ENCODE peak calls at places on chromosome 7, in eight cellular contexts. S is Peyer's patch, I is colonic mucosa, P is A549, A is PC-3, L is cardiac muscle cell, H is left ventricle myocardium inferior, B is lower leg skin. E is an unnamed sample.

GRCh38 chr7:105648561-105649401 is 67.5 kb upstream of the EFCAB10 start:
- DNase-seq in A (peak; percentile 99), L (no peak), S (no peak), I (peak; percentile 57), H (no peak), P (peak; percentile 78), B (no peak), E (no peak)

GRCh38 chr7:82443044-82443800 is at the start of gene CACNA2D1:
- DNase-seq in L (peak; percentile 79), B (peak; percentile 85), I (peak; percentile 18), H (peak; percentile 52), P (no peak), S (peak; percentile 51), A (no peak), E (no peak)

GRCh38 chr7:98265841-98266271 is 13.8 kb upstream of the TECPR1 start:
- DNase-seq in P (no peak), S (no peak), H (no peak), L (no peak), A (no peak), B (no peak), I (no peak), E (no peak)

GRCh38 chr7:38880454-38880853 is 28.5 kb downstream of the VPS41 start:
- DNase-seq in H (no peak), P (no peak), I (no peak), L (no peak), S (no peak), B (no peak), A (no peak), E (no peak)

GRCh38 chr7:133633055-133633454 is 380.2 kb downstream of the EXOC4 start:
- DNase-seq in S (no peak), B (no peak), A (peak; percentile 80), H (no peak), I (no peak), P (no peak), L (no peak), E (no peak)

GRCh38 chr7:95104739-95105138 is 197.3 kb downstream of the PPP1R9A start:
- DNase-seq in I (no peak), L (no peak), B (no peak), A (peak; percentile 76), S (no peak), H (no peak), P (peak; percentile 42), E (no peak)

GRCh38 chr7:138898255-138898654 is 82.9 kb downstream of the KIAA1549 start:
- DNase-seq in H (no peak), L (no peak), B (no peak), S (no peak), I (no peak), A (peak; percentile 84), P (no peak), E (no peak)

GRCh38 chr7:158602905-158603772 is 15.5 kb upstream of the PTPRN2 start:
- DNase-seq in S (no peak), B (peak; percentile 21), A (no peak), H (no peak), I (no peak), P (peak; percentile 29), L (no peak), E (no peak)

GRCh38 chr7:25790261-25790660 is 361.7 kb upstream of the NFE2L3 start:
- DNase-seq in A (no peak), H (no peak), B (no peak), L (no peak), S (no peak), I (no peak), P (no peak), E (no peak)

GRCh38 chr7:96067321-96067720 is 254.6 kb downstream of the SLC25A13 start:
- DNase-seq in L (no peak), I (no peak), S (no peak), B (no peak), P (no peak), A (peak; percentile 49), H (no peak), E (no peak)

GRCh38 chr7:131620673-131621609 is 64.5 kb upstream of the PODXL start:
- DNase-seq in P (no peak), H (no peak), S (no peak), B (no peak), L (no peak), A (no peak), I (no peak), E (no peak)

GRCh38 chr7:139658919-139659675 is 118.7 kb downstream of the HIPK2 start:
- DNase-seq in H (no peak), P (no peak), A (no peak), B (no peak), L (no peak), S (no peak), I (no peak), E (no peak)

GRCh38 chr7:116522247-116522646 is 2.6 kb upstream of the CAV1 start:
- DNase-seq in A (peak; percentile 88), H (no peak), I (no peak), B (no peak), P (peak; percentile 80), L (no peak), S (no peak), E (no peak)

GRCh38 chr7:27686315-27686714 is 23.6 kb upstream of the HIBADH start:
- DNase-seq in H (no peak), A (peak; percentile 10), P (no peak), I (no peak), B (no peak), L (no peak), S (no peak), E (no peak)

GRCh38 chr7:113996405-113996804 is 77.6 kb upstream of the PPP1R3A start:
- DNase-seq in S (no peak), A (no peak), H (no peak), P (no peak), L (no peak), I (no peak), B (no peak), E (no peak)

DNA sequence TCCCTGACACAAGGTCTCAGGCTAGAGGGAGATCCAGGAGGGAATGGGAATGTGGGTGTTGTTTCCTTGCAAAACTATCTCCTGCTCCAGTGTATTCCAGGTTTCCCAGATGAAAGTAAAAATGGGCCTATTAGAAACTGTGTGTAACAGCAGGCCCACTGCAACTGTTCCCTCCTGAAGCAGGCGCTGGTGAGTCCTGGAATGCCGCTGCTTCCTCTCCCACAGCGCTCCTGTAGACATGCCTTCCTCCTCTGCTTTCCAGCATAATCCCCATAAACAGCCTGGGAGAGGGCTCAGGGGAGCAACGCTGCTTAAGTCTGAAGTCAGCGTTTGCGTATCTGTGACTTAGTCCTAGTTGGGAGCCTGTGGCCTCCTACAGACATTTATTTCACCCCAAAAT is 551.1 kb upstream of the FOXK1 start:
- DNase-seq in B (no peak), A (no peak), H (no peak), P (no peak), L (no peak), I (no peak), S (no peak), E (no peak)
- TF ChIP-seq CTCF in B (no peak), A (no peak), H (no peak), P (no peak), L (no peak), I (no peak), S (no peak), E (no peak)

GRCh38 chr7:51229106-51229537 is 87.5 kb downstream of the COBL start:
- DNase-seq in L (no peak), B (peak; percentile 82), I (no peak), A (no peak), P (no peak), H (no peak), S (no peak), E (no peak)
- H3K4me3 ChIP-seq in L (no peak overlapping the region), B (no peak overlapping the region), I (no peak overlapping the region), A (no peak overlapping the region), P (no peak overlapping the region), H (no peak overlapping the region), S (no peak overlapping the region), E (no peak overlapping the region)

GRCh38 chr7:49320083-49320482 is 395.7 kb downstream of the CDC14C start:
- DNase-seq in P (no peak), I (no peak), B (no peak), H (no peak), L (no peak), S (no peak), A (no peak), E (no peak)

GRCh38 chr7:49327155-49327554 is 402.8 kb downstream of the CDC14C start:
- DNase-seq in B (no peak), A (no peak), P (no peak), H (no peak), I (no peak), S (no peak), L (no peak), E (no peak)

GRCh38 chr7:49322476-49322875 is 398.1 kb downstream of the CDC14C start:
- DNase-seq in H (no peak), A (no peak), S (no peak), P (no peak), B (no peak), I (no peak), L (no peak), E (no peak)

GRCh38 chr7:49324707-49325106 is 400.4 kb downstream of the CDC14C start:
- DNase-seq in S (no peak), H (no peak), I (no peak), P (peak; percentile 4), L (no peak), A (peak; percentile 48), B (no peak), E (no peak)
- TF ChIP-seq CTCF in S (no peak), H (no peak), I (no peak), P (no peak), L (no peak), A (peak; percentile 55), B (no peak), E (no peak)

GRCh38 chr7:17044868-17045267 is 163.1 kb upstream of the AGR3 start:
- DNase-seq in A (no peak), S (no peak), H (no peak), B (no peak), L (no peak), P (no peak), I (no peak), E (no peak)
- H3K4me3 ChIP-seq in A (no peak overlapping the region), S (no peak overlapping the region), H (no peak overlapping the region), B (no peak overlapping the region), L (no peak overlapping the region), P (no peak overlapping the region), I (no peak overlapping the region), E (no peak overlapping the region)

DNA sequence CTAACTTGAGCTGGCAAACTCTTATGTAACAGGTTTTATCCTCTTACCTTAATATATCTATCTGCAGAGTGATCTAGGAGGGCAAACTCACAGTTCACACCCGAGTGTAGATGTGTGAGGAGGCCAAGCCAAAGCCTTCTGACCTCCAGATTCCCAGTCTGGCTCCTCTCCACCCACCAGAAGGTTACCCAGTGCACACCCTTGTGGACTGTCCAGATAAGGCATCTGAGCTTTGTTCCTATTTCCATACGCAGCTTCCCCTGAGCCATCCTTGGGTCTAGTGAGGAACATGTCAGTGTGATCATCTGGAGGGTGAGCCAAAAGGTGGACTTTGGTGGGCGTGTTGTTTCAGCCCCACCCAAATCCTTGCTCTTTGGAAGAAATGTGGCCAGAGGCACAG is 203.0 kb upstream of the MEOX2 start:
- DNase-seq in L (no peak), I (peak; percentile 21), B (no peak), H (no peak), A (peak; percentile 31), S (no peak), P (peak; percentile 39), E (no peak)
- TF ChIP-seq CTCF in L (peak; percentile 30), I (no peak), B (no peak), H (peak; percentile 62), A (peak; percentile 43), S (peak; percentile 56), P (no peak), E (no peak)

DNA sequence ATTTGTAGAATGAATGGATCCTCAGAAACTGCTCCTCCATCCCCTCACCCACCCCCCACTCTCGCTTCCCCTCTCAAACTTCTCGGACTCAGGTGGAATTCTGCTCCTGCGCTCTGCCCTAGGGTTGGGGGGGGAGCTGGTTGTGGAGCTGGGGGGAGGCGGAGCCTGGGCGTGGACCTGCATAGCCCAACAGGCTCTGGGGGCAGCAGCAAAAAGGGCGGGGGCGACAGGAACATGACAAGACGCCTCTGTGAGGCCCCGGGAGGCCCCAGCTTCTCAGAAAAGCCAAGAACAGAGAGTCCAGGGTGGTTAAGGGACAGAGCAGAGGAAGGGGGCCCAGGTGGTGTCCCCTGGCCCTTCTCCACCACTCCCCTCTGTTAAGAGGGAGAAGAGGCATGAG is 3.5 kb downstream of the TSC22D4 start:
- DNase-seq in S (no peak), L (peak; percentile 71), H (peak; percentile 66), I (no peak), A (no peak), P (no peak), B (no peak), E (no peak)
- H3K4me3 ChIP-seq in S (peak overlapping the region; percentile 98), L (peak overlapping the region; percentile 89), H (peak overlapping the region; percentile 99), I (no peak overlapping the region), A (no peak overlapping the region), P (no peak overlapping the region), B (no peak overlapping the region), E (peak overlapping the region; percentile 70)

E was measured in GM12864.